ENCODE peak calls at places on chromosome 14, in five cellular contexts. D, J, X, O and R are unnamed samples.

GRCh38 chr14:69592923-69593677 is 18.3 kb upstream of the SUSD6 start:
- DNase-seq in D (peak; percentile 74), J (peak; percentile 81), X (peak; percentile 72), O (peak; percentile 78), R (peak; percentile 69)

GRCh38 chr14:36519431-36520321 is at the start of gene NKX2-1:
- DNase-seq in D (no peak), J (no peak), X (no peak), O (no peak), R (no peak)

GRCh38 chr14:81132492-81132891 is 88.3 kb downstream of the GTF2A1 start:
- DNase-seq in D (no peak), J (no peak), X (no peak), O (no peak), R (no peak)

GRCh38 chr14:61257469-61258057 is 23.6 kb downstream of the TMEM30B start:
- DNase-seq in D (no peak), J (peak; percentile 27), X (no peak), O (no peak), R (no peak)

GRCh38 chr14:97456958-97457357 is 659.8 kb downstream of the VRK1 start:
- DNase-seq in D (no peak), J (peak; percentile 45), X (no peak), O (no peak), R (no peak)

GRCh38 chr14:76948213-76948947 is 80.1 kb downstream of the IRF2BPL start:
- DNase-seq in D (no peak), J (no peak), X (no peak), O (no peak), R (no peak)

GRCh38 chr14:73591690-73592448 is at the start of gene ACOT4:
- DNase-seq in D (peak; percentile 15), J (peak; percentile 63), X (no peak), O (no peak), R (no peak)

GRCh38 chr14:70188608-70189540 is at the start of gene SLC8A3:
- DNase-seq in D (peak; percentile 42), J (peak; percentile 55), X (no peak), O (no peak), R (peak; percentile 19)

GRCh38 chr14:85556263-85556662 is 26.3 kb downstream of the FLRT2 start:
- DNase-seq in D (no peak), J (no peak), X (no peak), O (no peak), R (no peak)

GRCh38 chr14:53850714-53851296 is 105.8 kb downstream of the BMP4 start:
- DNase-seq in D (peak; percentile 24), J (no peak), X (no peak), O (peak; percentile 51), R (peak; percentile 17)

GRCh38 chr14:41225433-41225832 is 381.2 kb upstream of the LRFN5 start:
- DNase-seq in D (no peak), J (no peak), X (no peak), O (no peak), R (no peak)

GRCh38 chr14:79161576-79161975 is 991.4 kb downstream of the NRXN3 start:
- DNase-seq in D (peak; percentile 48), J (peak; percentile 59), X (no peak), O (peak; percentile 2), R (peak; percentile 40)

GRCh38 chr14:57199911-57200310 is 68.8 kb downstream of the EXOC5 start:
- DNase-seq in D (peak; percentile 47), J (no peak), X (no peak), O (no peak), R (peak; percentile 47)

GRCh38 chr14:74616507-74616906 is 4.5 kb upstream of the LTBP2 start:
- DNase-seq in D (peak; percentile 74), J (peak; percentile 61), X (no peak), O (no peak), R (peak; percentile 92)

GRCh38 chr14:32434180-32434579 is 105.1 kb downstream of the AKAP6 start:
- DNase-seq in D (no peak), J (no peak), X (no peak), O (no peak), R (no peak)

GRCh38 chr14:91310620-91311283 is 66.2 kb upstream of the GPR68 start:
- DNase-seq in D (no peak), J (no peak), X (no peak), O (no peak), R (no peak)

GRCh38 chr14:22886500-22887259 is 3.7 kb downstream of the REM2 start:
- DNase-seq in D (peak; percentile 65), J (peak; percentile 78), X (peak; percentile 62), O (no peak), R (peak; percentile 47)

GRCh38 chr14:50364792-50365191 is 31.9 kb downstream of the CDKL1 start:
- DNase-seq in D (no peak), J (peak; percentile 32), X (no peak), O (no peak), R (no peak)

GRCh38 chr14:61420326-61420725 is 98.9 kb downstream of the PRKCH start:
- DNase-seq in D (no peak), J (no peak), X (no peak), O (no peak), R (no peak)

GRCh38 chr14:70237710-70238109 is 49.0 kb upstream of the SLC8A3 start:
- DNase-seq in D (no peak), J (no peak), X (no peak), O (no peak), R (no peak)

GRCh38 chr14:25095784-25096390 is 45.9 kb upstream of the STXBP6 start:
- DNase-seq in D (no peak), J (no peak), X (no peak), O (no peak), R (no peak)

GRCh38 chr14:27236601-27237000 is 638.8 kb upstream of the NOVA1 start:
- DNase-seq in D (no peak), J (no peak), X (no peak), O (no peak), R (no peak)

GRCh38 chr14:74582910-74583581 is 29.0 kb downstream of the LTBP2 start:
- DNase-seq in D (peak; percentile 85), J (no peak), X (no peak), O (no peak), R (no peak)

GRCh38 chr14:86038401-86038985 is 508.5 kb downstream of the FLRT2 start:
- DNase-seq in D (peak; percentile 71), J (peak; percentile 77), X (no peak), O (peak; percentile 16), R (peak; percentile 65)

DNA sequence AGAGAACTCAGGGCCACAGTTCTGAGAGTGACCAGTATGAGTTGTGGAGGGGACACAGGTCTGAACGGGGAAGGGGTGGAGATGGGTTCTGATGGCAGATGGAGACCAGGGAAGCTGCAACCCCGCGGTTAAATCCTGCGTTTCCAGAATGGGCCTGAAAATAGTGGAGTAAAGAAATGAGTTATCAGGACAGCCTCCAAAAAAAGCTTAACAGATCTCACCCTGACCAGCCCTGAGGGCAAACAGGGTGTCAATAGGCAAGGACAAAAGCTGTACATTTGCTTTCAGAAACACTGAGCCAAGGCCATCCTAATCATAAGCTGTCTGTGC is 555 bp upstream of the RTN1 start:
- DNase-seq in D (no peak), J (no peak), X (no peak), O (no peak), R (no peak)
- H3K4me3 ChIP-seq in D (peak overlapping the region; percentile 57), J (peak overlapping the region; percentile 59), X (peak overlapping the region; percentile 62), O (peak overlapping the region; percentile 27), R (peak overlapping the region; percentile 38)

GRCh38 chr14:54935100-54935499 is 32.5 kb upstream of the GCH1 start:
- DNase-seq in D (no peak), J (no peak), X (no peak), O (no peak), R (no peak)

GRCh38 chr14:54931598-54932340 is 29.1 kb upstream of the GCH1 start:
- DNase-seq in D (no peak), J (no peak), X (no peak), O (no peak), R (no peak)

GRCh38 chr14:54927551-54927950 is 24.9 kb upstream of the GCH1 start:
- DNase-seq in D (no peak), J (no peak), X (no peak), O (no peak), R (no peak)

GRCh38 chr14:54933006-54933405 is 30.4 kb upstream of the GCH1 start:
- DNase-seq in D (no peak), J (no peak), X (no peak), O (no peak), R (no peak)

GRCh38 chr14:54929556-54929955 is 26.9 kb upstream of the GCH1 start:
- DNase-seq in D (no peak), J (no peak), X (no peak), O (no peak), R (no peak)
- TF ChIP-seq CTCF in D (no peak), J (no peak), X (no peak), O (no peak), R (no peak)

GRCh38 chr14:75812592-75812991 is 151.5 kb downstream of the TTLL5 start:
- DNase-seq in D (no peak), J (no peak), X (no peak), O (no peak), R (no peak)
- H3K4me3 ChIP-seq in D (no peak overlapping the region), J (no peak overlapping the region), X (no peak overlapping the region), O (no peak overlapping the region), R (no peak overlapping the region)

DNA sequence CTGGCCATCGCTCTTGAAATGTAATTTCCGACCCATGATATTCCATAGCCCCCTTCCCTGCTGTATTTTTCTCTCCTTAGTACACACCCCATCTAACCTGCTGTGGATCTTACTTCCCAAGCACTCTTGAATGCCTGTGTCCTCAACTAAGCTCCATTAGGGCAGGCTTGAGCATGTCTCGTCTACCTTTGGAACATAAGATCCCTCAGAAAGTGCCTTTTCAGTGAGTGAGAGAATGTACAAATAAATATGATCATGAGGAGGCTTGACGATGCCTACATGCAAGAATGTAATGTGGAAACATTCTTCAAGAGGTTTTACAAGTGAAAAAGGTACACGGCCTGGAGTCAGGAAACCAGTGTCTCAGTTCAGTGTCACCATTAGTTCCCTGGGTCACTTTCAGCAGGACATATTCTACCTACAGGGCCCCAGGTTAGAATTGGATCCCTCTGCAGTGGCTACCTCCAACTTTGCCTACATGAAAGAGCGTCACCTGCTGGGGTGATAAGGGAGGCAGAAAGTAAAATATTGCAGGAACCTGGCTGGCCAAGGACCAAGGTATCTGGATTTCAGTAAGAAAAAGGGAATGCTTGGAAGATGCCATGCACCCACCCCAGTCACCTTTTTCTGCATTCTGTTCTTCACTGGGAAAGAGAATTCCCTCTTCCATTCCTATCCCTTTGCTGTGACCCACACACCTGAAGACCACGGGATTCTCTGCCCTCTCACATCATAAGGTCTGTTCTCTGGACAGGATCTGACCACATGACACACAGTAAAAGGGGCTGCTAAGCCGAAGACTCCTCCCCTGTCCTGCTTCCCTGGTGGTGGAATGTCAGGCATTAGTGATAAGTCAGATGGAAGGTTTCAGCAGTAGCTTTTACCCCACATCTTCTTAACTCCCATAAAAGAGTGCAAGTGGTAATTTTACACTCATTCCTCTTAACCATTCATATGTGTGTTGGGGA is 24.6 kb upstream of the SERPINA1 start:
- DNase-seq in D (no peak), J (no peak), X (no peak), O (no peak), R (no peak)
- TF ChIP-seq CTCF in D (peak; percentile 29), J (peak; percentile 45), X (no peak), O (peak; percentile 8), R (peak; percentile 57)

DNA sequence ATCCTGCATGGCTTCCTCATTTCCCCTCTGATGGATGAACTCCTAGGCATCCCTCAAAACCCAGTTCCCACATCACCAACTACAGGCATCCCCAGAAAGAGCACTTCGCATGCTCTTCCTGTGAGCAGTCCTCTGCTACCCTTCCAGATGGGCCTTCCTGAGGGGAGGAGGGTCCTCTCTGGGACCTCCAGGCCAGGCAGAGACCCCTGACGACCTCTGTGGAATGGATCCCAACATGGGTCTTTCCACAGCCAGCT is 1.9 kb downstream of the AKT1 start:
- DNase-seq in D (no peak), J (no peak), X (no peak), O (no peak), R (no peak)
- H3K4me3 ChIP-seq in D (peak overlapping the region; percentile 75), J (no peak overlapping the region), X (peak overlapping the region; percentile 88), O (peak overlapping the region; percentile 76), R (peak overlapping the region; percentile 6)